ENCODE peak calls at places on chromosomes 6 and 20, in five cellular contexts. I is cardiac muscle cell, N is chondrocyte, X is A549, P is HCT116. Q is an unnamed sample.

GRCh38 chr6:93021235-93021909 is 398.0 kb downstream of the EPHA7 start:
- DNase-seq in I (no peak), N (no peak), X (no peak), P (no peak), Q (no peak)

GRCh38 chr20:10521068-10521834 is 86.1 kb downstream of the SLX4IP start:
- DNase-seq in I (no peak), N (no peak), X (peak), P (no peak), Q (no peak)

GRCh38 chr6:90947184-90948064 is 360.6 kb upstream of the MAP3K7 start:
- DNase-seq in I (no peak), N (peak), X (no peak), P (no peak), Q (no peak)

GRCh38 chr20:52004720-52005119 is 186.9 kb downstream of the ZFP64 start:
- DNase-seq in I (no peak), N (no peak), X (no peak), P (no peak), Q (no peak)

GRCh38 chr6:148203970-148204369 is 138.7 kb upstream of the SASH1 start:
- DNase-seq in I (no peak), N (no peak), X (no peak), P (no peak), Q (no peak)

GRCh38 chr6:170006524-170007467 is 255.4 kb downstream of the ERMARD start:
- DNase-seq in I (no peak), N (no peak), X (no peak), P (no peak), Q (peak)

GRCh38 chr6:133241901-133242760 is 974 bp downstream of the EYA4 start:
- DNase-seq in I (peak), N (no peak), X (peak), P (no peak), Q (peak)

GRCh38 chr20:22446613-22447447 is 137.5 kb downstream of the FOXA2 start:
- DNase-seq in I (no peak), N (no peak), X (no peak), P (no peak), Q (no peak)

GRCh38 chr6:1312444-1313363 is 806 bp downstream of the FOXQ1 start:
- DNase-seq in I (peak), N (no peak), X (peak), P (no peak), Q (no peak)

GRCh38 chr6:155850408-155850841 is 394.8 kb upstream of the NOX3 start:
- DNase-seq in I (no peak), N (no peak), X (no peak), P (peak), Q (no peak)

GRCh38 chr6:79949235-79949634 is 1.9 kb upstream of the ELOVL4 start:
- DNase-seq in I (peak), N (no peak), X (peak), P (peak), Q (no peak)

GRCh38 chr6:2875840-2876207 is 27.3 kb downstream of the SERPINB9 start:
- DNase-seq in I (no peak), N (no peak), X (no peak), P (no peak), Q (peak)

GRCh38 chr6:43948527-43949450 is 178.5 kb downstream of the MRPL14 start:
- DNase-seq in I (no peak), N (no peak), X (no peak), P (no peak), Q (no peak)

GRCh38 chr20:25543068-25543467 is 42.3 kb downstream of the NINL start:
- DNase-seq in I (no peak), N (no peak), X (no peak), P (no peak), Q (no peak)

GRCh38 chr6:13077117-13077516 is 251.2 kb downstream of the TBC1D7 start:
- DNase-seq in I (peak), N (no peak), X (no peak), P (no peak), Q (no peak)

GRCh38 chr6:148379966-148380653 is 37.5 kb downstream of the SASH1 start:
- DNase-seq in I (no peak), N (no peak), X (no peak), P (no peak), Q (no peak)

GRCh38 chr6:8481727-8482126 is 46.4 kb upstream of the SLC35B3 start:
- DNase-seq in I (no peak), N (no peak), X (peak), P (no peak), Q (no peak)

GRCh38 chr6:128767150-128767549 is 115.8 kb upstream of the LAMA2 start:
- DNase-seq in I (no peak), N (no peak), X (no peak), P (no peak), Q (no peak)

GRCh38 chr6:128768187-128768586 is 114.8 kb upstream of the LAMA2 start:
- DNase-seq in I (no peak), N (no peak), X (no peak), P (no peak), Q (no peak)

GRCh38 chr6:128763599-128764300 is 119.2 kb upstream of the LAMA2 start:
- DNase-seq in I (no peak), N (no peak), X (no peak), P (no peak), Q (no peak)

GRCh38 chr6:128767705-128768104 is 115.2 kb upstream of the LAMA2 start:
- DNase-seq in I (no peak), N (no peak), X (no peak), P (no peak), Q (no peak)
- TF ChIP-seq CTCF in I (no peak), N (no peak), X (no peak), P (no peak), Q (no peak)

GRCh38 chr6:123321020-123321419 is 315.7 kb downstream of the TRDN start:
- DNase-seq in I (no peak), N (no peak), X (no peak), P (no peak), Q (no peak)

DNA sequence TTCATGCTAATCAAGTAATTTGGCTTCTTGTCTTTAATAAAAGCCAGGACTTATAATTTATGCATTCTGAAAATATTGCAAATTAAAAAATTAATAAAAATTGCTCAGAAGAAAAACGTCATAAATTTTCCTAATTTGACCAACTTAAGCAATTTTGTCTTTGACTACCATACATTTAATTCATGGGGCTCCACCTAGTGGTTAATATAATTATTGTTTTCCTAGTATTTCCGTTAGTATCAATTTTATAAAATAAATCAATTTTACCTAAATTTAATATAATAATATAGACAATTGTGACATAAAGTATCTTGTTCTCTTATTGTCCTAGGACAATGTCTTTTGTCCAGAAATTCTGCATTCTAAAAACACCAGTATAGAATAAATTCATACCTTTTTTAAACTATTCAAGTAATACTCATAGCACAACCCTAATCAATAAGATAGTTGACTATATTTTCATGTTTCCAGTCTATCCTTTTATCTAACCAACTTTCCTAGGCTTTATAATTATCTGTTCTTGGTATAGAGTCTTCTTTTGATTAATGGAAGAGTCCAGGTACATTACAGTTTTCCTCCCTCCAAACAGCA is 319.9 kb downstream of the TRDN start:
- DNase-seq in I (peak), N (no peak), X (peak), P (no peak), Q (no peak)
- TF ChIP-seq CTCF in I (peak), N (peak), X (peak), P (peak), Q (no peak)

DNA sequence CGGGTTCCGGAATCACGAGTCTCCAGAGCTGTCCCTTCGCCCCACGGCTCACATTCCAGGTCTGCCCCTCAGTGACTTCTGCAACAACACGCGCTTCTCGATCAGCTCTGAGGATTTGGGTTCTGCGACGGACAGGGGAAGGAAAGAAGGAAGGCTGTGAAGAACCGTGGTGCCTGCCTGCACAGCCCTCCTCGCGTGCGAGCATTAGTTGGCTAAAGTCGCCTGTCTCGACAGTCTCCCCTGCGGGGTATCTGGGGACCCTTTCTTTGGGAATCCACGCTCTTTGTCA is 23.1 kb downstream of the VPS52 start:
- DNase-seq in I (no peak), N (no peak), X (no peak), P (no peak), Q (no peak)
- TF ChIP-seq CTCF in I (no peak), N (peak), X (no peak), P (no peak), Q (no peak)

DNA sequence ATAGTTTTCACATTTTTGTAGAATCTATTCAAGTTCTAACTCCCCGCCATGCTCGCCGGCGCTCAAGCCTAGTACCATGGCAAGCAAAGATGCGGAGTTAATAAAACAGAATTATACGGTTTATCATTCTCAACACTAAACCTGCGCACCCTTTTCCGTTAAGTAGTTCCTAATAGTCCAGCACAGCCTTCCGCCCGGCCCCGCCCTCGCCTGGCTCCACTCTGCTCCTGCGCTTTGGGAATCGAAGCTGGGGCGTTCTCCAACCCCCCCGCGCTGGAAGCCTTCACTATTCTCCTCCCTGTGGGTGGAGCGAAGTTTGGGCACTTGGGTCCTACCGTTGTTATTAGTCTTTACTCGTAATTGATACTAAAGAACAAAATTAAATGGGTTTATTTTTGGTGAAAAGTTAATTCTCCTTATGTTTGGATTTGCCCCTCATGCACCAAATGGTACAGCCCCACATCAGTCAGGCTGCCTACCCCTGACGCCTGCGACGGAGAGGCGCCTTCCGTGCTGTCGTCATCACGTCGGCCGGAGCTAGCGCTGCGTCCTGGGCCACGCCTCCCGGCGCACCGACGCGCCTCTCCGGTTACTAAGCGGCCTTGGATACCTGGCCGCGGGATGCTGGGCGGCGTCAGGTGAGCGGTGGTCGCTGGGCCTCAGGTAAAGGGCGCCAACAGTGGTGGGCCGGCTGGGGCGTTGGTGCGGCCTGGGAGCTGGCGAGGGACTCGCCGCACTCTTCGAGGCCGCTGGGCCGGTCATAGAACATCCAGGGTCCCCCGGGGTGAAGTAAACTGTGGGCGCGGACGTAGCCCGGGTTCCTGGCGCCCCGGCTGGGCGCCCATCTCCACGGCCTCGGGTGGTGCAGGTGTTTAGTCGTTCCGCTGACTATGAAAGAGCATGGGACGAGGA is at the start of gene IFT52:
- DNase-seq in I (peak), N (peak), X (peak), P (peak), Q (peak)
- TF ChIP-seq CTCF in I (no peak), N (peak), X (no peak), P (no peak), Q (no peak)

DNA sequence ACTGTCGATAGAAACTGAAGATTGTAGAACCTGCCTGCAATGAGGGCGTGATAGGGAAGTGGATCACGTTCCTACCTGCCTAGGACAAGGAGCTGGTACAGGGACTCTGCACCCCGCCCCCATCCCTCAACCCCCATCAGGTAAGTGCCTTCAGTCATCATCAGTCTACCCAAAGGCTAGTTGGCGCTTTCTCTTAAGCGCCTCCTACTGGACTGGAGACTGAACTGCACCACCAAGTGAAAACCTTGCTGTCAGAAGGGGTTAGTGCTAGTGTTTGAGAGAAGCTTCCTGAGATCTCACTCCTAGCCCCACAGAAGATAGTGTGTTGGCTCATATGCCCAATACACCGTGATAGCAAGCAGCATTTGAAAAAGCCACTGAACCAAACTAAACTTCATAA is 706.5 kb upstream of the MAN1A1 start:
- DNase-seq in I (no peak), N (no peak), X (peak), P (no peak), Q (no peak)
- TF ChIP-seq CTCF in I (peak), N (peak), X (no peak), P (peak), Q (peak)